ENCODE peak calls at places on chromosomes 2 and 18, in eight cellular contexts. B, I, G, S, M, D, U and E are unnamed samples.

GRCh38 chr2:101775092-101775491 is 77.6 kb downstream of the MAP4K4 start:
- DNase-seq in B (no peak), I (no peak), G (no peak), S (no peak), M (no peak), D (no peak), U (no peak), E (no peak)

GRCh38 chr2:60515751-60516226 is 37.7 kb downstream of the BCL11A start:
- DNase-seq in B (no peak), I (no peak), G (no peak), S (no peak), M (peak; percentile 64), D (no peak), U (no peak), E (no peak)

GRCh38 chr2:69385443-69386151 is 1.4 kb downstream of the GFPT1 start:
- DNase-seq in B (no peak), I (no peak), G (no peak), S (no peak), M (peak; percentile 12), D (no peak), U (no peak), E (no peak)

GRCh38 chr2:144495227-144495933 is 24.5 kb downstream of the ZEB2 start:
- DNase-seq in B (no peak), I (no peak), G (no peak), S (no peak), M (no peak), D (no peak), U (no peak), E (no peak)

GRCh38 chr18:45666520-45666919 is 51.2 kb downstream of the SLC14A2 start:
- DNase-seq in B (no peak), I (no peak), G (no peak), S (no peak), M (no peak), D (no peak), U (no peak), E (no peak)

GRCh38 chr2:219644801-219645480 is 17.5 kb downstream of the SLC4A3 start:
- DNase-seq in B (no peak), I (no peak), G (peak; percentile 70), S (peak; percentile 51), M (peak; percentile 39), D (no peak), U (no peak), E (peak; percentile 78)

GRCh38 chr2:40192864-40193669 is 258.8 kb downstream of the SLC8A1 start:
- DNase-seq in B (no peak), I (no peak), G (no peak), S (no peak), M (no peak), D (no peak), U (no peak), E (no peak)

GRCh38 chr18:10588975-10589374 is 63.1 kb downstream of the NAPG start:
- DNase-seq in B (no peak), I (no peak), G (no peak), S (no peak), M (no peak), D (no peak), U (no peak), E (no peak)

GRCh38 chr2:237413293-237414055 is 490 bp downstream of the COL6A3 start:
- DNase-seq in B (no peak), I (no peak), G (no peak), S (no peak), M (no peak), D (no peak), U (no peak), E (no peak)

GRCh38 chr2:15730545-15731212 is 139.0 kb downstream of the DDX1 start:
- DNase-seq in B (peak; percentile 82), I (no peak), G (peak; percentile 96), S (peak; percentile 80), M (peak; percentile 91), D (no peak), U (peak; percentile 94), E (peak; percentile 98)

GRCh38 chr18:21851327-21851961 is 110.9 kb downstream of the MIB1 start:
- DNase-seq in B (no peak), I (no peak), G (no peak), S (no peak), M (peak; percentile 10), D (no peak), U (peak; percentile 21), E (no peak)

GRCh38 chr18:36328916-36329315 is 31.4 kb downstream of the FHOD3 start:
- DNase-seq in B (no peak), I (no peak), G (no peak), S (no peak), M (peak; percentile 0), D (no peak), U (no peak), E (no peak)

GRCh38 chr2:20626698-20627471 is 24.0 kb downstream of the HS1BP3 start:
- DNase-seq in B (no peak), I (no peak), G (peak; percentile 16), S (peak; percentile 44), M (no peak), D (no peak), U (no peak), E (peak; percentile 29)